ENCODE peak calls at places on chromosomes 5 and 9, in four cellular contexts. M, V, A and B are unnamed samples.
A peak's percentile ranks its signal among the peaks of the same experiment; 100 is the strongest.

GRCh38 chr5:134038143-134038542 is 33.4 kb upstream of the VDAC1 start:
- DNase-seq in M (no peak), A (peak; percentile 71), V (no peak), B (no peak)

GRCh38 chr9:105357937-105358336 is 89.9 kb upstream of the FSD1L start:
- DNase-seq in V (no peak), A (no peak), M (no peak), B (no peak)

GRCh38 chr5:168884040-168884439 is 304.9 kb upstream of the PANK3 start:
- DNase-seq in M (no peak), A (no peak), V (no peak), B (no peak)

GRCh38 chr5:156186760-156187159 is 140.2 kb upstream of the SGCD start:
- DNase-seq in A (no peak), V (no peak), M (peak; percentile 34), B (no peak)

GRCh38 chr5:142324377-142324870 is 397 bp downstream of the SPRY4 start:
- DNase-seq in M (peak; percentile 60), A (no peak), V (peak; percentile 55), B (no peak)

GRCh38 chr9:101029300-101030021 is 934 bp downstream of the PLPPR1 start:
- DNase-seq in A (no peak), V (no peak), M (no peak), B (no peak)

GRCh38 chr9:113299800-113300292 is 3.3 kb downstream of the RNF183 start:
- DNase-seq in V (peak; percentile 55), A (no peak), M (no peak), B (no peak)

GRCh38 chr5:178527458-178528307 is 62.5 kb downstream of the COL23A1 start:
- DNase-seq in A (no peak), M (no peak), V (no peak), B (no peak)

GRCh38 chr9:125785187-125785840 is 38.1 kb downstream of the PBX3 start:
- DNase-seq in V (no peak), M (no peak), A (peak; percentile 17), B (no peak)

GRCh38 chr5:55030220-55030619 is 6.2 kb downstream of the GZMK start:
- DNase-seq in A (no peak), M (no peak), V (no peak), B (no peak)

GRCh38 chr5:109328626-109329025 is 81.1 kb downstream of the PJA2 start:
- DNase-seq in M (no peak), V (no peak), A (no peak), B (no peak)

GRCh38 chr5:61330879-61331406 is 1.1 kb upstream of the ZSWIM6 start:
- DNase-seq in V (peak; percentile 19), A (peak; percentile 31), M (peak; percentile 70), B (peak; percentile 76)

GRCh38 chr5:95365302-95366095 is 25.7 kb upstream of the FAM81B start:
- DNase-seq in M (no peak), A (no peak), V (no peak), B (no peak)

GRCh38 chr9:131781069-131781468 is 41.2 kb upstream of the RAPGEF1 start:
- DNase-seq in V (no peak), A (no peak), M (no peak), B (no peak)

GRCh38 chr5:149724884-149725283 is 5.2 kb upstream of the PPARGC1B start:
- DNase-seq in V (no peak), M (no peak), A (no peak), B (no peak)

GRCh38 chr5:73812962-73813588 is 187.1 kb downstream of the ARHGEF28 start:
- DNase-seq in A (peak; percentile 74), M (peak; percentile 58), V (no peak), B (no peak)

GRCh38 chr5:163350083-163350482 is 87.3 kb upstream of the CCNG1 start:
- DNase-seq in M (peak; percentile 10), V (peak; percentile 13), A (no peak), B (no peak)

GRCh38 chr9:106478312-106479099 is 384.5 kb upstream of the ZNF462 start:
- DNase-seq in V (no peak), A (no peak), M (no peak), B (no peak)

GRCh38 chr5:151153766-151154272 is 3.8 kb downstream of the ANXA6 start:
- DNase-seq in A (no peak), M (no peak), V (no peak), B (no peak)

GRCh38 chr5:28855631-28856030 is 1817.2 kb upstream of the CDH9 start:
- DNase-seq in M (no peak), V (no peak), A (no peak), B (no peak)

GRCh38 chr5:111511174-111512025 is 935 bp downstream of the STARD4 start:
- DNase-seq in M (no peak), A (no peak), V (no peak), B (no peak)

GRCh38 chr5:142432369-142432863 is 107.6 kb upstream of the SPRY4 start:
- DNase-seq in A (no peak), M (no peak), V (no peak), B (no peak)

GRCh38 chr9:32741706-32742105 is 41.6 kb upstream of the TMEM215 start:
- DNase-seq in M (no peak), V (no peak), A (peak; percentile 54), B (no peak)

GRCh38 chr9:12718482-12719026 is 25.4 kb downstream of the TYRP1 start:
- DNase-seq in M (no peak), V (no peak), A (no peak), B (peak; percentile 60)

GRCh38 chr9:122900791-122901190 is 4.4 kb downstream of the RC3H2 start:
- DNase-seq in A (no peak), V (no peak), M (no peak), B (no peak)

GRCh38 chr5:43556857-43557593 is at the start of gene PAIP1:
- DNase-seq in M (peak; percentile 75), A (peak; percentile 66), V (peak; percentile 92), B (no peak)

GRCh38 chr5:35855221-35855620 is 1.5 kb upstream of the IL7R start:
- DNase-seq in A (no peak), V (no peak), M (no peak), B (no peak)

GRCh38 chr5:11596185-11596584 is 308.1 kb downstream of the CTNND2 start:
- DNase-seq in V (no peak), M (no peak), A (no peak), B (no peak)

GRCh38 chr5:151094861-151095260 is 14.0 kb upstream of the TNIP1 start:
- DNase-seq in V (no peak), A (no peak), M (no peak), B (no peak)

GRCh38 chr5:35651002-35651756 is 33.5 kb downstream of the SPEF2 start:
- DNase-seq in A (peak; percentile 32), V (no peak), M (peak; percentile 5), B (peak; percentile 3)

GRCh38 chr9:128249914-128250838 is 25.6 kb downstream of the GOLGA2 start:
- DNase-seq in A (no peak), M (peak; percentile 60), V (peak; percentile 100), B (peak; percentile 100)

GRCh38 chr5:93915142-93915553 is 173.7 kb upstream of the POU5F2 start:
- DNase-seq in V (peak; percentile 5), A (peak; percentile 50), M (no peak), B (no peak)

DNA sequence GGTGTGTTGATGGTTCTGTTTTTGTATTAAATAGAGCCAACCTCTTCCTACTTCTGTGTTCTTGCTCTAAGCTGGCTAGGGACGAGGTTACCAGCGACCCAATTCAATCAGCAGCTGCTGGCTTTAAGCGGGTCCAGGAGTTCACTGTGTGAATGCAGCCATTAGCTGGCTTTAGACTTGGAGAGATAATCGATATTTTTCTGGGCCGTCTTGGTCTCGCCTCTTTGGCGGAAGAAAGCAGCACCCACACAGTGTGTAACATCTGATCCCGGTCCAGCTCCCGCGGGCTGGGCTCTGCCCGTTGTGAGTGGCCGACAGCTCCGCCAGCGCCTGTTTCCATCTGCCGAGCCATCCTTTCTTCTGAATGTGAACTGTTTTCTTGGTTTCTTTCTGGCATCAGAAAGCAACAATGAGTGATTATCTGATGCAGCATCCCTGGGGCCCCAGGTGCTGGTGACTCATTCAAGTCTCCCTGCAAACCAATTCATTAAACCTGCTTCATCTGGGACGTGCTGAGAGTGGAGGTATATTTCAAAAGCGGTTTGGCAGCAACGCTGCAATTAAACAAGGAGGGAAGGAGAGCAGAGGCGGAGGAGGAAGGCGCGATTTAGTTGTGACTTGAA is 90.8 kb upstream of the IRX4 start:
- DNase-seq in V (no peak), A (no peak), M (no peak), B (no peak)
- TF ChIP-seq JUN in V (no peak), A (no peak), M (no peak), B (no peak)

GRCh38 chr5:139637438-139638089 is 10.6 kb upstream of the CXXC5 start:
- DNase-seq in A (peak; percentile 78), V (peak; percentile 93), M (no peak), B (no peak)
- H3K4me3 ChIP-seq in A (peak overlapping the region; percentile 76), V (peak overlapping the region; percentile 50), M (peak overlapping the region; percentile 21), B (peak overlapping the region; percentile 36)

GRCh38 chr5:153782589-153783238 is 256.0 kb downstream of the FAM114A2 start:
- DNase-seq in A (no peak), V (no peak), M (no peak), B (no peak)

GRCh38 chr5:153781325-153781724 is 257.4 kb downstream of the FAM114A2 start:
- DNase-seq in V (no peak), A (no peak), M (no peak), B (no peak)

GRCh38 chr5:153780876-153781275 is 257.8 kb downstream of the FAM114A2 start:
- DNase-seq in V (no peak), A (no peak), M (no peak), B (no peak)

GRCh38 chr5:153784277-153784676 is 254.4 kb downstream of the FAM114A2 start:
- DNase-seq in M (no peak), V (no peak), A (no peak), B (no peak)

GRCh38 chr5:153783278-153783677 is 255.4 kb downstream of the FAM114A2 start:
- DNase-seq in A (no peak), V (no peak), M (no peak), B (no peak)
- TF ChIP-seq MAFK in A (no peak), V (no peak), M (no peak), B (no peak)

GRCh38 chr5:171542504-171543150 is 123.2 kb downstream of the FGF18 start:
- DNase-seq in M (no peak), A (no peak), V (no peak), B (no peak)
- TF ChIP-seq JUN in M (no peak), A (no peak), V (no peak), B (no peak)

GRCh38 chr5:124728331-124729307 is 17.8 kb downstream of the ZNF608 start:
- DNase-seq in M (no peak), A (no peak), V (peak; percentile 41), B (no peak)
- H3K4me3 ChIP-seq in M (no peak overlapping the region), A (no peak overlapping the region), V (no peak overlapping the region), B (no peak overlapping the region)